ENCODE peak calls at places on chromosomes 7 and 10, in seven cellular contexts. S, E, X, Y, C, Q and N are unnamed samples.

GRCh38 chr10:107971411-107971810 is 806.9 kb upstream of the SORCS1 start:
- DNase-seq in S (peak), E (no peak), X (no peak), Y (peak), C (no peak), Q (no peak), N (no peak)

GRCh38 chr10:16950686-16951681 is 133.8 kb upstream of the RSU1 start:
- DNase-seq in S (peak), E (no peak), X (peak), Y (no peak), C (no peak), Q (no peak), N (peak)

GRCh38 chr7:104156842-104157277 is 51.0 kb downstream of the ORC5 start:
- DNase-seq in S (peak), E (no peak), X (peak), Y (no peak), C (no peak), Q (no peak), N (no peak)

GRCh38 chr7:101237206-101238067 is at the start of gene CLDN15:
- DNase-seq in S (peak), E (no peak), X (no peak), Y (peak), C (peak), Q (no peak), N (no peak)

GRCh38 chr7:74104702-74105101 is 21.1 kb downstream of the LIMK1 start:
- DNase-seq in S (no peak), E (no peak), X (no peak), Y (no peak), C (no peak), Q (no peak), N (no peak)

GRCh38 chr7:148547946-148548345 is 42.6 kb upstream of the C7orf33 start:
- DNase-seq in S (no peak), E (no peak), X (no peak), Y (no peak), C (no peak), Q (no peak), N (no peak)

GRCh38 chr10:31771345-31771831 is 157.2 kb downstream of the ARHGAP12 start:
- DNase-seq in S (peak), E (no peak), X (no peak), Y (peak), C (peak), Q (no peak), N (no peak)

GRCh38 chr7:6159097-6159483 is 113.3 kb downstream of the CYTH3 start:
- DNase-seq in S (no peak), E (no peak), X (no peak), Y (peak), C (no peak), Q (no peak), N (no peak)

GRCh38 chr10:118621304-118621942 is 26.0 kb upstream of the PRLHR start:
- DNase-seq in S (no peak), E (no peak), X (no peak), Y (no peak), C (no peak), Q (no peak), N (no peak)

GRCh38 chr10:96384471-96384870 is 25.7 kb upstream of the OPALIN start:
- DNase-seq in S (no peak), E (no peak), X (no peak), Y (no peak), C (no peak), Q (no peak), N (no peak)

GRCh38 chr7:96870934-96871333 is 134.4 kb upstream of the DLX6 start:
- DNase-seq in S (no peak), E (no peak), X (no peak), Y (no peak), C (no peak), Q (no peak), N (no peak)

GRCh38 chr10:31152421-31153133 is 120.9 kb upstream of the ZNF438 start:
- DNase-seq in S (no peak), E (no peak), X (no peak), Y (no peak), C (no peak), Q (no peak), N (no peak)

GRCh38 chr10:8088504-8088903 is 34.0 kb downstream of the GATA3 start:
- DNase-seq in S (no peak), E (peak), X (no peak), Y (no peak), C (no peak), Q (peak), N (no peak)

GRCh38 chr7:44568771-44569560 is 4.7 kb downstream of the DDX56 start:
- DNase-seq in S (no peak), E (peak), X (no peak), Y (no peak), C (no peak), Q (no peak), N (no peak)

GRCh38 chr7:55493416-55493815 is 78.9 kb downstream of the VOPP1 start:
- DNase-seq in S (peak), E (no peak), X (no peak), Y (no peak), C (no peak), Q (no peak), N (no peak)

GRCh38 chr7:135168001-135168400 is 2.5 kb downstream of the CYREN start:
- DNase-seq in S (no peak), E (peak), X (no peak), Y (no peak), C (no peak), Q (no peak), N (no peak)